ENCODE peak calls at places on chromosome 18, in four cellular contexts. U, K, H and E are unnamed samples.

GRCh38 chr18:5238371-5238758 is 41.3 kb upstream of the AKAIN1 start:
- DNase-seq in U (peak), K (peak), H (peak), E (peak)

GRCh38 chr18:35826477-35826876 is 146.0 kb upstream of the RMP24 start:
- DNase-seq in U (no peak), K (no peak), H (no peak), E (no peak)

GRCh38 chr18:68840554-68841263 is 42.8 kb downstream of the CCDC102B start:
- DNase-seq in U (no peak), K (no peak), H (no peak), E (no peak)

GRCh38 chr18:33581816-33582215 is 3.8 kb downstream of the ASXL3 start:
- DNase-seq in U (no peak), K (no peak), H (no peak), E (no peak)

GRCh38 chr18:57210101-57210661 is 63.3 kb downstream of the BOD1L2 start:
- DNase-seq in U (no peak), K (peak), H (no peak), E (peak)

GRCh38 chr18:63322908-63323634 is 3.5 kb upstream of the BCL2 start:
- DNase-seq in U (peak), K (peak), H (no peak), E (no peak)

GRCh38 chr18:13318644-13319501 is 100.3 kb downstream of the LDLRAD4 start:
- DNase-seq in U (no peak), K (no peak), H (no peak), E (no peak)

GRCh38 chr18:23812566-23813440 is 123.5 kb downstream of the LAMA3 start:
- DNase-seq in U (no peak), K (no peak), H (no peak), E (no peak)